ENCODE peak calls at places on chromosomes 12 and 14, in five cellular contexts. D is breast epithelium, G is aorta, V is heart right ventricle, I is IMR-90. K is an unnamed sample.

GRCh38 chr12:93317227-93317626 is 60.5 kb upstream of the NUDT4 start:
- DNase-seq in D (no peak), G (no peak), V (no peak), I (no peak), K (no peak)

GRCh38 chr14:45085004-45085403 is 1.1 kb downstream of the PRPF39 start:
- DNase-seq in D (no peak), G (no peak), V (no peak), I (peak; percentile 46), K (peak; percentile 17)

GRCh38 chr12:118922405-118922804 is 58.9 kb upstream of the SRRM4 start:
- DNase-seq in D (no peak), G (no peak), V (no peak), I (no peak), K (no peak)

GRCh38 chr12:97960741-97961608 is 498.4 kb downstream of the RMST start:
- DNase-seq in D (no peak), G (no peak), V (no peak), I (no peak), K (peak; percentile 14)

GRCh38 chr12:56130876-56131275 is 2.8 kb downstream of the ESYT1 start:
- DNase-seq in D (no peak), G (no peak), V (no peak), I (no peak), K (no peak)

GRCh38 chr12:40105515-40106201 is at the start of gene SLC2A13:
- DNase-seq in D (peak; percentile 69), G (peak; percentile 92), V (peak; percentile 84), I (peak; percentile 59), K (peak; percentile 63)

GRCh38 chr12:4272014-4272975 is 1.3 kb upstream of the CCND2 start:
- DNase-seq in D (no peak), G (peak; percentile 88), V (peak; percentile 68), I (peak; percentile 6), K (peak; percentile 47)

GRCh38 chr14:89351958-89352404 is 65.1 kb downstream of the FOXN3 start:
- DNase-seq in D (no peak), G (no peak), V (no peak), I (no peak), K (no peak)

GRCh38 chr12:3837049-3837448 is 36.1 kb downstream of the PARP11 start:
- DNase-seq in D (no peak), G (no peak), V (no peak), I (no peak), K (no peak)

GRCh38 chr12:27158322-27158721 is 75.9 kb upstream of the C12orf71 start:
- DNase-seq in D (no peak), G (no peak), V (no peak), I (no peak), K (no peak)

GRCh38 chr12:3342051-3342450 is 149.0 kb upstream of the PRMT8 start:
- DNase-seq in D (no peak), G (no peak), V (peak; percentile 51), I (peak; percentile 4), K (peak; percentile 40)

GRCh38 chr12:126582231-126582630 is 1517.0 kb downstream of the AACS start:
- DNase-seq in D (no peak), G (no peak), V (no peak), I (no peak), K (peak; percentile 45)

GRCh38 chr12:124419292-124420040 is 124.6 kb downstream of the RFLNA start:
- DNase-seq in D (no peak), G (no peak), V (no peak), I (peak; percentile 97), K (no peak)

GRCh38 chr12:125221602-125222001 is 156.4 kb downstream of the AACS start:
- DNase-seq in D (no peak), G (no peak), V (no peak), I (no peak), K (no peak)

GRCh38 chr12:41402804-41403203 is 214.7 kb downstream of the PDZRN4 start:
- DNase-seq in D (no peak), G (no peak), V (no peak), I (no peak), K (no peak)

GRCh38 chr14:95816539-95816938 is 60.1 kb upstream of the TUNAR start:
- DNase-seq in D (no peak), G (no peak), V (no peak), I (no peak), K (no peak)

GRCh38 chr14:99971929-99972747 is 93.1 kb upstream of the EVL start:
- DNase-seq in D (no peak), G (no peak), V (peak; percentile 24), I (peak; percentile 21), K (no peak)

GRCh38 chr14:68140111-68140741 is 320.6 kb downstream of the RAD51B start:
- DNase-seq in D (no peak), G (no peak), V (no peak), I (peak; percentile 99), K (peak; percentile 96)

GRCh38 chr12:56099787-56100186 is 4.6 kb upstream of the PA2G4 start:
- DNase-seq in D (no peak), G (no peak), V (no peak), I (no peak), K (no peak)

GRCh38 chr12:86186449-86186848 is 69.7 kb downstream of the MGAT4C start:
- DNase-seq in D (no peak), G (no peak), V (no peak), I (peak; percentile 14), K (peak; percentile 3)

GRCh38 chr14:52268191-52269061 is 928 bp downstream of the PTGDR start:
- DNase-seq in D (no peak), G (peak; percentile 73), V (peak; percentile 17), I (peak; percentile 13), K (peak; percentile 35)

GRCh38 chr12:91667698-91668097 is 477.9 kb downstream of the BTG1 start:
- DNase-seq in D (no peak), G (no peak), V (no peak), I (no peak), K (no peak)

GRCh38 chr14:35965425-35965824 is 139.3 kb downstream of the BRMS1L start:
- DNase-seq in D (no peak), G (no peak), V (no peak), I (no peak), K (no peak)
- H3K27ac ChIP-seq in D (no peak overlapping the region), G (no peak overlapping the region), V (no peak overlapping the region), I (no peak overlapping the region), K (no peak overlapping the region)

GRCh38 chr14:98446508-98446907 is 825.5 kb downstream of the BCL11B start:
- DNase-seq in D (no peak), G (no peak), V (no peak), I (no peak), K (no peak)
- H3K27ac ChIP-seq in D (no peak overlapping the region), G (no peak overlapping the region), V (no peak overlapping the region), I (no peak overlapping the region), K (no peak overlapping the region)

GRCh38 chr12:131622422-131622955 is 88.4 kb upstream of the SFSWAP start:
- DNase-seq in D (no peak), G (no peak), V (no peak), I (no peak), K (no peak)
- H3K27ac ChIP-seq in D (no peak overlapping the region), G (no peak overlapping the region), V (no peak overlapping the region), I (no peak overlapping the region), K (no peak overlapping the region)

GRCh38 chr12:114414866-114415524 is 9.1 kb upstream of the TBX5 start:
- DNase-seq in D (no peak), G (no peak), V (no peak), I (peak; percentile 68), K (no peak)

GRCh38 chr12:114412307-114412706 is 6.4 kb upstream of the TBX5 start:
- DNase-seq in D (no peak), G (no peak), V (no peak), I (no peak), K (no peak)

GRCh38 chr12:114414031-114414865 is 8.3 kb upstream of the TBX5 start:
- DNase-seq in D (no peak), G (no peak), V (no peak), I (peak; percentile 46), K (no peak)

GRCh38 chr12:114411081-114411836 is 5.3 kb upstream of the TBX5 start:
- DNase-seq in D (no peak), G (no peak), V (no peak), I (peak; percentile 68), K (no peak)

GRCh38 chr12:114412825-114413749 is 7.1 kb upstream of the TBX5 start:
- DNase-seq in D (no peak), G (no peak), V (no peak), I (peak; percentile 28), K (no peak)
- H3K27ac ChIP-seq in D (no peak overlapping the region), G (no peak overlapping the region), V (no peak overlapping the region), I (peak overlapping the region; percentile 100), K (peak overlapping the region; percentile 92)

DNA sequence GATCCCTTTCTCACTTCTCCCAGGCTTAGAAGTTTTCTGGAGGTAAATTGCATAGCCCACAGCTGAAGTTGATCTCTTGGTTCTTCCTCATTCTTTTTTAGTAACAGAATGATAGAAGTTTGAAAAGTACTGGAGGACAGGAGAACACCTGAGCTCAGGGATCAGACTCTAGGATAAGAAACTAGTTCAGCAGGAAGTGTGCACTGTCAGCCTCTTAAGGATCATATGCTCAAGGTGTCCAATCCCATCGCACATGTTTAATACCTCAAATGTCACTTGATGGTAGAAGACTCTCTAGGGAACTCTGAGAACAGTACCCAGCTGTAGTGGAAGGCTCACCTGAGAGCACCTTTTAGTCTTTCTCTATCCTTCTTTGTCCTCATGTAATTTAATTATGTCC is 14.7 kb upstream of the LIMA1 start:
- DNase-seq in D (no peak), G (no peak), V (no peak), I (no peak), K (no peak)
- H3K27ac ChIP-seq in D (peak overlapping the region; percentile 55), G (no peak overlapping the region), V (peak overlapping the region; percentile 68), I (no peak overlapping the region), K (no peak overlapping the region)

K was measured in fibroblast of lung.